ENCODE peak calls at places on chromosomes 13 and 19, in four cellular contexts. F, L, C and M are unnamed samples.

GRCh38 chr13:48266967-48267639 is 34.1 kb downstream of the ITM2B start:
- DNase-seq in F (no peak), L (no peak), C (no peak), M (no peak)

GRCh38 chr13:48595330-48596127 is 58.2 kb upstream of the CYSLTR2 start:
- DNase-seq in F (no peak), L (peak), C (peak), M (no peak)

GRCh38 chr19:13102666-13103584 is at the start of gene LYL1:
- DNase-seq in F (no peak), L (peak), C (peak), M (peak)

GRCh38 chr13:23510544-23510916 is 59.7 kb upstream of the TNFRSF19 start:
- DNase-seq in F (no peak), L (peak), C (no peak), M (no peak)

GRCh38 chr13:112742583-112742982 is 52.7 kb downstream of the ATP11A start:
- DNase-seq in F (no peak), L (no peak), C (no peak), M (no peak)

GRCh38 chr19:7506385-7507328 is 9.2 kb upstream of the ZNF358 start:
- DNase-seq in F (no peak), L (peak), C (no peak), M (peak)

GRCh38 chr13:24052547-24052981 is 108.0 kb upstream of the SPATA13 start:
- DNase-seq in F (no peak), L (peak), C (no peak), M (no peak)

GRCh38 chr13:75555836-75556235 is 6.2 kb downstream of the UCHL3 start:
- DNase-seq in F (no peak), L (no peak), C (no peak), M (no peak)

GRCh38 chr13:27964741-27965323 is 4.3 kb downstream of the CDX2 start:
- DNase-seq in F (no peak), L (no peak), C (no peak), M (peak)

GRCh38 chr13:42696191-42696590 is 85.2 kb upstream of the FAM216B start:
- DNase-seq in F (no peak), L (peak), C (no peak), M (no peak)

GRCh38 chr13:20566424-20566916 is 487 bp upstream of the IFT88 start:
- DNase-seq in F (no peak), L (peak), C (no peak), M (peak)

GRCh38 chr19:15379996-15380647 is 535 bp upstream of the AKAP8 start:
- DNase-seq in F (no peak), L (peak), C (no peak), M (peak)

GRCh38 chr13:24110011-24110410 is 50.5 kb upstream of the SPATA13 start:
- DNase-seq in F (no peak), L (no peak), C (no peak), M (no peak)

GRCh38 chr13:113880651-113881611 is 17.1 kb upstream of the GAS6 start:
- DNase-seq in F (peak), L (no peak), C (no peak), M (peak)

GRCh38 chr19:16614941-16615340 is 13.1 kb downstream of the MED26 start:
- DNase-seq in F (no peak), L (no peak), C (no peak), M (no peak)

GRCh38 chr19:53394522-53394973 is 401 bp upstream of the ZNF765 start:
- DNase-seq in F (peak), L (peak), C (peak), M (peak)

GRCh38 chr19:4908781-4909171 is 525 bp upstream of the UHRF1 start:
- DNase-seq in F (no peak), L (no peak), C (no peak), M (no peak)

GRCh38 chr13:97848886-97849285 is 104.6 kb upstream of the IPO5 start:
- DNase-seq in F (no peak), L (no peak), C (no peak), M (no peak)

GRCh38 chr13:41554626-41555386 is 97.5 kb downstream of the RGCC start:
- DNase-seq in F (no peak), L (no peak), C (no peak), M (no peak)

GRCh38 chr19:53076984-53077383 is 26.2 kb downstream of the ZNF160 start:
- DNase-seq in F (no peak), L (peak), C (peak), M (no peak)

GRCh38 chr19:39998511-39998910 is 1.7 kb downstream of the ZNF546 start:
- DNase-seq in F (no peak), L (no peak), C (no peak), M (no peak)

GRCh38 chr13:75329097-75329496 is 152.9 kb downstream of the TBC1D4 start:
- DNase-seq in F (no peak), L (no peak), C (no peak), M (no peak)

GRCh38 chr13:66313408-66313807 is 916.7 kb downstream of the PCDH9 start:
- DNase-seq in F (no peak), L (no peak), C (no peak), M (no peak)

GRCh38 chr13:71864094-71864980 is 2.7 kb downstream of the DACH1 start:
- DNase-seq in F (peak), L (peak), C (peak), M (no peak)

GRCh38 chr13:86725105-86725504 is 925.9 kb upstream of the SLITRK6 start:
- DNase-seq in F (no peak), L (no peak), C (no peak), M (no peak)

GRCh38 chr19:17202249-17202648 is 12.9 kb upstream of the USE1 start:
- DNase-seq in F (no peak), L (no peak), C (no peak), M (no peak)

DNA sequence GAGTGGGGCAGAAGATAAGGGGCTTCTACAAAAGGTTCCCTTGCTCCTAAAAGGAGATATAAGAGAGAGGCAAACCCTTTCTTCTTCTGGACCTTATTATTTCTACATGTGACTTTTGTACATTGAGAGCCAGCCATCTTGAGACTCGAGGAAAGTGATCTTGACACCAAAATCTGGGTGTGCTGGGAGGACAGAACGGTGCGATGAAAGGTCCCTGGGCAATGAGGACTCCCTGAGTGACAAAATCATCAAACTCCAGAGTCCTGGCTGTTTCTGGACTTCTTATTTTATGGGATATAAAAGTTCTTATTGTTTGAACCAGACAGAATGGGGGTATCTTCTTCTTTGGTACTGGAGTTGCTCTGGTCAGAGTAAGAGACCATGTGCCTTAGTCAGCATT is 411.0 kb downstream of the ZNF536 start:
- DNase-seq in F (no peak), L (no peak), C (no peak), M (no peak)
- TF ChIP-seq CTCF in F (no peak), L (no peak), C (no peak), M (no peak)

GRCh38 chr19:42919757-42920079 is 2.0 kb upstream of the PSG6 start:
- DNase-seq in F (no peak), L (no peak), C (no peak), M (no peak)
- TF ChIP-seq CTCF in F (no peak), L (no peak), C (no peak), M (no peak)

GRCh38 chr19:48637449-48637947 is 319 bp upstream of the DBP start:
- DNase-seq in F (peak), L (peak), C (peak), M (peak)

GRCh38 chr19:48637948-48638830 is 1.0 kb upstream of the DBP start:
- DNase-seq in F (peak), L (peak), C (peak), M (peak)

GRCh38 chr19:48635966-48636858 is 967 bp downstream of the DBP start:
- DNase-seq in F (peak), L (no peak), C (no peak), M (no peak)

GRCh38 chr19:48635263-48635965 is 1.8 kb downstream of the DBP start:
- DNase-seq in F (peak), L (peak), C (no peak), M (no peak)

GRCh38 chr19:48636859-48637448 is at the start of gene DBP:
- DNase-seq in F (no peak), L (no peak), C (no peak), M (no peak)
- TF ChIP-seq CTCF in F (no peak), L (peak), C (peak), M (no peak)

GRCh38 chr19:2231621-2232221 is 4.4 kb downstream of the PLEKHJ1 start:
- DNase-seq in F (no peak), L (no peak), C (no peak), M (no peak)
- TF ChIP-seq CTCF in F (no peak), L (no peak), C (no peak), M (no peak)

DNA sequence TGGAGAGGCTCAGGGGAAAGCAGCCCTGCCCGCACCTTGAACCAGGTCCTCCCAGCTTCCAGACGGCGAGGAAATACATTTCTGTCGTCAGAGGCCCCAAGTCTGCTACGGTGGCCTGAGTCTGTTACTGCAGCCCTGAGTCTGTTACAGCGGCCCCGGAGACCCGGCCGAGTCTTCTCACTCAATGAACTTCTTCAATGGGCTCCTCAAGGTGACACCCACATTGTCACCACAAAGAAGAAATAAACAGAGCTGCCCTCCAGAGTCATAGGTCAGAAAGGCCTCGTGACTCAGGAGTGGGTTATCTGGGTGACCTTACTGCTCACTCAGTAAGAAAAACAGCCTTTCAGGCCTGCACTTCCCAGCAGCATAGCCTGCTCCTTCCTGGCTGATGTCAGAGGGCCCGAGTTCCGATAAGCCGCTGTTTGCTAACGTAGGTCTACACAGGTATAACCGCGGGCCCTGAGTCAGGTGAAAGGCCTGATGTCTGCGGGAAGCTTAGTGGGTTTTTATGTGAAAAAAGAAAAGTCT is 66.9 kb upstream of the TM9SF2 start:
- DNase-seq in F (no peak), L (no peak), C (no peak), M (no peak)
- TF ChIP-seq CTCF in F (no peak), L (no peak), C (peak), M (no peak)

GRCh38 chr19:41895745-41896580 is 13.0 kb downstream of the ARHGEF1 start:
- DNase-seq in F (no peak), L (no peak), C (no peak), M (no peak)
- TF ChIP-seq CTCF in F (no peak), L (peak), C (peak), M (no peak)

DNA sequence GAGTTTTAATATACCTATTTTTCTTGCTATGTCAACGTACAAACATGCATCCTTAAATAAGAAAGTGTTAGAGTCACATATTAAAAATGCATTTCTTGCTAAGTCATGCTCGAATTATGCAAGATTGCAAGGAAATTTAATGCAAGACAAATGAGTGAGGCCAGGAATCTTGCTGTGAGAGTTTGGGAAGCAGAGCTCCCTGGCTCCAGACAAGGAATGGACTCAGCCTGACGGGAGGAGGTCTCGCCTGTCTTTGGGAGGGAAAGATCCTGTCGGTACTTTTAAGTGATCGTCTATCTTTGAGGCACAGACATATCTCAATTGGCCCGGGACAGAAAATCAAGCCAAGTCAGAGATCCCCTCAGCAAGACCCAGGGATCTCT is 39.2 kb downstream of the RFX2 start:
- DNase-seq in F (peak), L (peak), C (no peak), M (peak)
- TF ChIP-seq CTCF in F (no peak), L (no peak), C (no peak), M (no peak)

GRCh38 chr19:58387338-58388174 is 487 bp downstream of the RPS5 start:
- DNase-seq in F (no peak), L (no peak), C (no peak), M (no peak)
- TF ChIP-seq CTCF in F (no peak), L (no peak), C (no peak), M (no peak)